ENCODE peak calls at places on chromosome 1, in seven cellular contexts. V, H, O, G, N, K and D are unnamed samples.

GRCh38 chr1:116989851-116990250 is 11.7 kb upstream of the CD101 start:
- DNase-seq in V (no peak), H (no peak), O (no peak), G (no peak), N (no peak), K (no peak), D (no peak)

GRCh38 chr1:227939791-227940771 is 7.7 kb downstream of the WNT9A start:
- DNase-seq in V (peak), H (no peak), O (peak), G (no peak), N (no peak), K (no peak), D (no peak)

GRCh38 chr1:163774390-163774789 is 452.6 kb downstream of the NUF2 start:
- DNase-seq in V (no peak), H (no peak), O (no peak), G (no peak), N (peak), K (no peak), D (no peak)

GRCh38 chr1:244050835-244051444 is at the start of gene ZBTB18:
- DNase-seq in V (no peak), H (peak), O (no peak), G (no peak), N (no peak), K (no peak), D (no peak)

GRCh38 chr1:8664887-8665286 is 152.6 kb downstream of the RERE start:
- DNase-seq in V (no peak), H (no peak), O (no peak), G (no peak), N (no peak), K (no peak), D (no peak)

GRCh38 chr1:160428655-160429054 is 28.3 kb downstream of the VANGL2 start:
- DNase-seq in V (peak), H (no peak), O (peak), G (no peak), N (no peak), K (peak), D (peak)

GRCh38 chr1:16218014-16218673 is 5.7 kb upstream of the ARHGEF19 start:
- DNase-seq in V (peak), H (no peak), O (peak), G (no peak), N (no peak), K (no peak), D (no peak)

GRCh38 chr1:33872681-33873080 is 8.8 kb downstream of the HMGB4 start:
- DNase-seq in V (no peak), H (no peak), O (no peak), G (no peak), N (no peak), K (no peak), D (no peak)

GRCh38 chr1:109776911-109777310 is 13.2 kb upstream of the EPS8L3 start:
- DNase-seq in V (peak), H (peak), O (peak), G (peak), N (no peak), K (peak), D (peak)

GRCh38 chr1:151143057-151143435 is 3.4 kb downstream of the SEMA6C start:
- DNase-seq in V (no peak), H (no peak), O (no peak), G (no peak), N (no peak), K (no peak), D (no peak)

GRCh38 chr1:58818075-58818474 is 34.2 kb upstream of the JUN start:
- DNase-seq in V (no peak), H (no peak), O (no peak), G (no peak), N (peak), K (no peak), D (no peak)

GRCh38 chr1:199010933-199011332 is 372.1 kb downstream of the PTPRC start:
- DNase-seq in V (no peak), H (no peak), O (no peak), G (no peak), N (no peak), K (no peak), D (no peak)